ENCODE peak calls at places on chromosomes 6 and 20, in six cellular contexts. One of them, this sample, is unnamed.

GRCh38 chr20:54321688-54322087 is 113.8 kb downstream of the PFDN4 start:
- DNase-seq in NCI-H774: no peak
- DNase-seq in hepatocyte: no peak
- DNase-seq in WTC11: no peak
- DNase-seq in HFFc6: no peak
- DNase-seq in T-helper 2 cell: no peak
- DNase-seq in this sample: no peak

GRCh38 chr6:154430494-154430919 is 73.9 kb upstream of the IPCEF1 start:
- DNase-seq in NCI-H774: no peak
- DNase-seq in hepatocyte: no peak
- DNase-seq in WTC11: no peak
- DNase-seq in T-helper 2 cell: no peak
- DNase-seq in HFFc6: no peak
- DNase-seq in this sample: no peak

GRCh38 chr6:160337301-160337700 is 10.9 kb upstream of the SLC22A3 start:
- DNase-seq in WTC11: no peak
- DNase-seq in HFFc6: no peak
- DNase-seq in hepatocyte: no peak
- DNase-seq in T-helper 2 cell: no peak
- DNase-seq in NCI-H774: no peak
- DNase-seq in this sample: no peak

GRCh38 chr6:133774356-133774755 is 114.6 kb upstream of the TCF21 start:
- DNase-seq in T-helper 2 cell: no peak
- DNase-seq in hepatocyte: no peak
- DNase-seq in NCI-H774: no peak
- DNase-seq in WTC11: no peak
- DNase-seq in HFFc6: peak
- DNase-seq in this sample: no peak

GRCh38 chr6:37192669-37193068 is 22.7 kb downstream of the PIM1 start:
- DNase-seq in NCI-H774: peak
- DNase-seq in T-helper 2 cell: no peak
- DNase-seq in hepatocyte: no peak
- DNase-seq in HFFc6: no peak
- DNase-seq in WTC11: no peak
- DNase-seq in this sample: no peak

GRCh38 chr6:161829186-161829794 is 555.4 kb upstream of the AGPAT4 start:
- DNase-seq in WTC11: no peak
- DNase-seq in hepatocyte: no peak
- DNase-seq in HFFc6: no peak
- DNase-seq in T-helper 2 cell: no peak
- DNase-seq in NCI-H774: no peak
- DNase-seq in this sample: no peak

GRCh38 chr20:53004267-53004813 is 32.2 kb downstream of the TSHZ2 start:
- DNase-seq in WTC11: no peak
- DNase-seq in NCI-H774: no peak
- DNase-seq in HFFc6: no peak
- DNase-seq in T-helper 2 cell: no peak
- DNase-seq in hepatocyte: no peak
- DNase-seq in this sample: no peak

GRCh38 chr20:24164360-24164759 is 175.8 kb upstream of the GGTLC1 start:
- DNase-seq in hepatocyte: no peak
- DNase-seq in HFFc6: no peak
- DNase-seq in NCI-H774: no peak
- DNase-seq in T-helper 2 cell: no peak
- DNase-seq in WTC11: peak
- DNase-seq in this sample: peak

GRCh38 chr6:68279793-68280557 is 355.1 kb upstream of the ADGRB3 start:
- DNase-seq in WTC11: no peak
- DNase-seq in T-helper 2 cell: no peak
- DNase-seq in HFFc6: no peak
- DNase-seq in NCI-H774: no peak
- DNase-seq in hepatocyte: no peak
- DNase-seq in this sample: no peak

GRCh38 chr6:165146456-165146855 is 162.9 kb downstream of the C6orf118 start:
- DNase-seq in hepatocyte: no peak
- DNase-seq in HFFc6: no peak
- DNase-seq in NCI-H774: no peak
- DNase-seq in T-helper 2 cell: no peak
- DNase-seq in WTC11: no peak
- DNase-seq in this sample: no peak

GRCh38 chr6:4598384-4598783 is 177.8 kb upstream of the CDYL start:
- DNase-seq in hepatocyte: no peak
- DNase-seq in WTC11: no peak
- DNase-seq in NCI-H774: no peak
- DNase-seq in HFFc6: no peak
- DNase-seq in T-helper 2 cell: no peak
- DNase-seq in this sample: no peak